ENCODE peak calls at places on chromosomes 13 and 19, in eight cellular contexts. C is gastrocnemius medialis, Z is RWPE1, M is cardiac muscle cell, X is PC-3, A is thoracic aorta, G is neural progenitor cell, S is breast epithelium. E is an unnamed sample.

GRCh38 chr19:42410371-42410770 is 16.8 kb downstream of the LIPE start:
- DNase-seq in A (no peak), Z (no peak), C (no peak), M (no peak), X (no peak), G (no peak), S (no peak), E (no peak)

GRCh38 chr13:99307247-99307646 is at the start of gene GPR183:
- DNase-seq in C (no peak), Z (no peak), X (no peak), M (no peak), A (no peak), S (no peak), G (no peak), E (no peak)

GRCh38 chr13:88919970-88920628 is 1248.9 kb downstream of the SLITRK5 start:
- DNase-seq in S (no peak), M (no peak), X (no peak), C (no peak), G (no peak), Z (no peak), A (no peak), E (no peak)

GRCh38 chr13:49256841-49257240 is 9.1 kb downstream of the CDADC1 start:
- DNase-seq in G (no peak), C (no peak), A (no peak), Z (no peak), X (no peak), S (no peak), M (peak; percentile 23), E (no peak)

GRCh38 chr13:26998265-26998664 is 173.3 kb downstream of the USP12 start:
- DNase-seq in S (no peak), M (no peak), A (no peak), C (no peak), G (no peak), X (no peak), Z (no peak), E (no peak)

GRCh38 chr19:53328967-53329366 is 4.6 kb upstream of the ZNF845 start:
- DNase-seq in G (no peak), X (no peak), A (no peak), M (peak; percentile 41), Z (no peak), C (no peak), S (no peak), E (peak; percentile 35)

GRCh38 chr13:100773923-100774641 is 99.5 kb upstream of the TMTC4 start:
- DNase-seq in S (no peak), G (no peak), Z (no peak), M (no peak), X (no peak), A (no peak), C (no peak), E (no peak)

GRCh38 chr19:43532962-43533545 is at the start of gene ZNF575:
- DNase-seq in C (peak; percentile 64), X (peak; percentile 88), A (peak; percentile 81), Z (peak; percentile 82), S (peak; percentile 81), M (peak; percentile 98), G (peak; percentile 95), E (peak; percentile 85)

GRCh38 chr13:66888698-66889097 is 341.4 kb downstream of the PCDH9 start:
- DNase-seq in M (no peak), A (no peak), G (no peak), C (no peak), X (no peak), Z (no peak), S (no peak), E (no peak)

GRCh38 chr19:53877361-53877766 is 4.6 kb upstream of the PRKCG start:
- DNase-seq in X (no peak), G (no peak), S (no peak), M (peak; percentile 51), A (no peak), Z (no peak), C (no peak), E (no peak)

GRCh38 chr19:38735257-38735686 is 9.0 kb downstream of the CAPN12 start:
- DNase-seq in C (no peak), G (peak; percentile 72), S (no peak), M (no peak), Z (no peak), X (peak; percentile 18), A (no peak), E (no peak)

GRCh38 chr19:10295305-10295846 is 5.6 kb downstream of the ICAM5 start:
- DNase-seq in S (no peak), M (peak; percentile 56), G (peak; percentile 46), C (no peak), A (no peak), X (no peak), Z (no peak), E (no peak)

GRCh38 chr13:28313579-28313978 is 175.2 kb downstream of the PAN3 start:
- DNase-seq in Z (no peak), G (peak; percentile 40), C (no peak), M (peak; percentile 68), A (no peak), X (no peak), S (no peak), E (no peak)

GRCh38 chr19:48149430-48149829 is 20.7 kb downstream of the LIG1 start:
- DNase-seq in G (no peak), S (no peak), C (no peak), M (no peak), X (no peak), A (no peak), Z (no peak), E (no peak)

GRCh38 chr13:85665286-85665685 is 133.9 kb downstream of the SLITRK6 start:
- DNase-seq in X (peak; percentile 59), S (no peak), Z (no peak), A (no peak), M (no peak), C (no peak), G (no peak), E (no peak)

GRCh38 chr19:46591254-46591653 is 9.9 kb upstream of the CALM3 start:
- DNase-seq in A (no peak), S (no peak), M (no peak), C (no peak), Z (no peak), X (no peak), G (no peak), E (no peak)

GRCh38 chr19:44447864-44448674 is at the start of gene ZNF229:
- DNase-seq in S (peak; percentile 87), M (peak; percentile 96), G (peak; percentile 95), Z (peak; percentile 87), A (peak; percentile 41), C (peak; percentile 41), X (peak; percentile 65), E (peak; percentile 87)

GRCh38 chr19:19276851-19277250 is 3.8 kb upstream of the TM6SF2 start:
- DNase-seq in C (no peak), M (no peak), S (no peak), A (no peak), X (no peak), G (no peak), Z (no peak), E (no peak)

GRCh38 chr19:19873381-19873780 is 7.7 kb downstream of the ZNF253 start:
- DNase-seq in M (no peak), Z (no peak), G (no peak), X (no peak), C (no peak), S (no peak), A (no peak), E (no peak)

GRCh38 chr13:110336681-110337080 is 29.6 kb downstream of the COL4A2 start:
- DNase-seq in X (no peak), S (no peak), G (no peak), M (no peak), C (no peak), Z (no peak), A (no peak), E (no peak)

GRCh38 chr13:110339975-110340550 is 33.0 kb downstream of the COL4A2 start:
- DNase-seq in S (no peak), G (no peak), X (no peak), Z (no peak), M (no peak), C (no peak), A (no peak), E (peak; percentile 80)

GRCh38 chr13:110337287-110337686 is 30.2 kb downstream of the COL4A2 start:
- DNase-seq in C (no peak), S (no peak), Z (no peak), M (no peak), G (no peak), A (no peak), X (no peak), E (no peak)

GRCh38 chr13:110339263-110339662 is 32.2 kb downstream of the COL4A2 start:
- DNase-seq in G (no peak), Z (no peak), X (no peak), S (no peak), A (no peak), M (no peak), C (no peak), E (no peak)

GRCh38 chr13:110338441-110339101 is 31.5 kb downstream of the COL4A2 start:
- DNase-seq in X (no peak), C (no peak), M (peak; percentile 91), G (peak; percentile 70), S (no peak), A (no peak), Z (no peak), E (peak; percentile 78)
- H3K27ac ChIP-seq in X (no peak overlapping the region), C (peak overlapping the region; percentile 78), M (peak overlapping the region; percentile 82), G (peak overlapping the region; percentile 89), S (peak overlapping the region; percentile 95), A (peak overlapping the region; percentile 96), Z (peak overlapping the region; percentile 20), E (peak overlapping the region; percentile 93)

GRCh38 chr19:22627526-22627925 is 6.6 kb upstream of the ZNF492 start:
- DNase-seq in C (no peak), X (no peak), A (no peak), Z (no peak), G (no peak), M (no peak), S (no peak), E (no peak)
- H3K27ac ChIP-seq in C (no peak overlapping the region), X (no peak overlapping the region), A (no peak overlapping the region), Z (no peak overlapping the region), G (no peak overlapping the region), M (no peak overlapping the region), S (no peak overlapping the region), E (no peak overlapping the region)

GRCh38 chr13:111004444-111004843 is 89.6 kb upstream of the ANKRD10 start:
- DNase-seq in S (no peak), X (no peak), C (no peak), Z (no peak), M (no peak), G (no peak), A (no peak), E (no peak)
- H3K27ac ChIP-seq in S (no peak overlapping the region), X (no peak overlapping the region), C (no peak overlapping the region), Z (no peak overlapping the region), M (no peak overlapping the region), G (no peak overlapping the region), A (peak overlapping the region; percentile 92), E (no peak overlapping the region)

DNA sequence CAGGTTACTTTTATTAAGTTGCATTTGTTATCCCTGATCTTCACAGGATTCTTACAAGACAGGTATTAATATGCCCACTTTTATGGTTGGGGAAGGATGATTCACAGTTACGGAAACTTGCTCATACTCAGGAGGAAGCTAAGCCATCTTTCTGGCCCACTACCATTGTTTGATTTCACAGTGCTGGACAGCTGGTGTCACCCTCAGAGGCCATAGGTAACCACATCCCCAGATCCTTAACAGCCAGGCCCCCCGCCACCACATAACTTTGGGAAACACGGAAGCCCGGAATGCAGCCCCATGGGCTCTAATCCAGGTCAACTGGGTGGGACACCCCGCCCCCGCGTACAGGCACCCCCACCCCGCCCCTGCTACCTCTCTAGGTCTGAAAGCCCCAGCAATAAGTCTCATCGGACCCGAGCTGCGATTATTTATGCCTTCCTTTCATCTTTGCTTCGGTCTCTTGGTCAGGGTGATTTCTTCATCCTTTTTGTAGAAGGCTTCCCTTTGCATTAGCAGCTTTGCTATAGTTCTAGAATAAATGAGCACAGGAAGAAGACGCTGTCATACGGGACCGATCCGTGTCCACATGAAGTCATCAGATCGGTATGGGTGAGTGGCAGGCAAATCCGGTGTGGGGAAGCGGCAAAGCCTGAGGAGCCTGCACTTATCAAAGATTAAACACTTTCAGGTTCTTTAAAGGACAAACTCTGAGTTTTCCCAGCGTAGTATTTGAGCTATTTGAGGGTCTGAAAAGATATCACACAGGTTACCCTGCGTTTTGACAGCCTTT is 119.5 kb downstream of the IRS2 start:
- DNase-seq in G (no peak), A (no peak), Z (peak; percentile 41), X (peak; percentile 66), M (peak; percentile 49), C (no peak), S (no peak), E (no peak)
- H3K27ac ChIP-seq in G (no peak overlapping the region), A (no peak overlapping the region), Z (no peak overlapping the region), X (peak overlapping the region; percentile 90), M (no peak overlapping the region), C (no peak overlapping the region), S (peak overlapping the region; percentile 70), E (no peak overlapping the region)